ENCODE peak calls at places on chromosomes 7 and 10, in four cellular contexts. One of them, this sample, is unnamed.

GRCh38 chr10:68167271-68167670 is 58.0 kb downstream of the MYPN start:
- DNase-seq in GM13977: no peak
- DNase-seq in Peyer's patch: no peak
- DNase-seq in CD4-positive, alpha-beta T cell: no peak
- DNase-seq in this sample: no peak

GRCh38 chr7:47511698-47512370 is 70.1 kb downstream of the TNS3 start:
- DNase-seq in GM13977: no peak
- DNase-seq in CD4-positive, alpha-beta T cell: no peak
- DNase-seq in Peyer's patch: peak; percentile 41
- DNase-seq in this sample: no peak

GRCh38 chr10:93777092-93777491 is 19.4 kb downstream of the LGI1 start:
- DNase-seq in Peyer's patch: no peak
- DNase-seq in CD4-positive, alpha-beta T cell: no peak
- DNase-seq in GM13977: no peak
- DNase-seq in this sample: no peak

GRCh38 chr10:31484407-31485135 is 165.6 kb downstream of the ZEB1 start:
- DNase-seq in GM13977: no peak
- DNase-seq in CD4-positive, alpha-beta T cell: no peak
- DNase-seq in Peyer's patch: no peak
- DNase-seq in this sample: peak; percentile 13

GRCh38 chr10:110410329-110411046 is 87.2 kb upstream of the DUSP5 start:
- DNase-seq in GM13977: no peak
- DNase-seq in CD4-positive, alpha-beta T cell: no peak
- DNase-seq in Peyer's patch: peak; percentile 91
- DNase-seq in this sample: peak; percentile 98

GRCh38 chr7:6237002-6237401 is 35.4 kb downstream of the CYTH3 start:
- DNase-seq in CD4-positive, alpha-beta T cell: no peak
- DNase-seq in Peyer's patch: no peak
- DNase-seq in GM13977: no peak
- DNase-seq in this sample: no peak

GRCh38 chr7:135232720-135233119 is 918 bp upstream of the STRA8 start:
- DNase-seq in Peyer's patch: no peak
- DNase-seq in CD4-positive, alpha-beta T cell: no peak
- DNase-seq in GM13977: peak; percentile 3
- DNase-seq in this sample: no peak

GRCh38 chr7:128888756-128889095 is 21.8 kb downstream of the KCP start:
- DNase-seq in GM13977: no peak
- DNase-seq in Peyer's patch: no peak
- DNase-seq in CD4-positive, alpha-beta T cell: no peak
- DNase-seq in this sample: no peak

GRCh38 chr7:149489391-149490024 is 8.1 kb downstream of the ZNF746 start:
- DNase-seq in GM13977: no peak
- DNase-seq in Peyer's patch: no peak
- DNase-seq in CD4-positive, alpha-beta T cell: no peak
- DNase-seq in this sample: no peak

GRCh38 chr7:143882611-143883078 is 19.3 kb downstream of the TCAF1 start:
- DNase-seq in Peyer's patch: peak; percentile 61
- DNase-seq in CD4-positive, alpha-beta T cell: no peak
- DNase-seq in GM13977: peak; percentile 38
- DNase-seq in this sample: no peak

GRCh38 chr7:55527314-55527713 is 45.0 kb downstream of the VOPP1 start:
- DNase-seq in Peyer's patch: no peak
- DNase-seq in GM13977: no peak
- DNase-seq in CD4-positive, alpha-beta T cell: no peak
- DNase-seq in this sample: no peak

GRCh38 chr7:32164341-32164996 is 94.3 kb upstream of the PDE1C start:
- DNase-seq in CD4-positive, alpha-beta T cell: no peak
- DNase-seq in Peyer's patch: no peak
- DNase-seq in GM13977: peak; percentile 7
- DNase-seq in this sample: peak; percentile 26

GRCh38 chr10:79561257-79561656 is 1.1 kb upstream of the SFTPA2 start:
- DNase-seq in GM13977: no peak
- DNase-seq in CD4-positive, alpha-beta T cell: no peak
- DNase-seq in Peyer's patch: no peak
- DNase-seq in this sample: no peak

GRCh38 chr10:17199351-17199804 is 2.1 kb downstream of the TRDMT1 start:
- DNase-seq in GM13977: no peak
- DNase-seq in CD4-positive, alpha-beta T cell: no peak
- DNase-seq in Peyer's patch: no peak
- DNase-seq in this sample: peak; percentile 55

GRCh38 chr7:24406053-24406561 is 122.1 kb downstream of the NPY start:
- DNase-seq in Peyer's patch: no peak
- DNase-seq in GM13977: no peak
- DNase-seq in CD4-positive, alpha-beta T cell: no peak
- DNase-seq in this sample: no peak

DNA sequence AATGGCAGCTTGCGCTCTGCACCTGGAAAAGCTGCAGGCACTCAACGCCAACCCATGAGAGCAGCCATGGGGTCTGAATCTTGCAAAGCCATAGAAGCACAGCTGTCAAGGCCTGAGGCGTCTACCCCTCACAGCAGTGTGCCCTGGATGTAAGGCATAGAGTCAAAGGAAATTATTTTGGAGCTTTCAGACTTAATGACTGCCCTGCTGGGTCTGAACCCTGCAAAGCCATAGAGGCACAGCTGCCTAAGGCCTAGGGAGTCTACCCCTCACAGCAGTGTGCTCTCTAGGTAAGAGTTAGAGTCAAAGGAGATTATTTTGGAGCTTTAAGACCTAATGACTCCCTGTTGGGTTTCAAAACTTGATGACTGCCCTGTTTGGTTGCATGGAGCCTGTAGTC is 706.9 kb upstream of the VSTM2A start:
- DNase-seq in GM13977: no peak
- DNase-seq in Peyer's patch: no peak
- DNase-seq in CD4-positive, alpha-beta T cell: no peak
- DNase-seq in this sample: no peak
- TF ChIP-seq CTCF in GM13977: no peak
- TF ChIP-seq CTCF in Peyer's patch: no peak
- TF ChIP-seq CTCF in CD4-positive, alpha-beta T cell: no peak
- TF ChIP-seq CTCF in this sample: no peak

DNA sequence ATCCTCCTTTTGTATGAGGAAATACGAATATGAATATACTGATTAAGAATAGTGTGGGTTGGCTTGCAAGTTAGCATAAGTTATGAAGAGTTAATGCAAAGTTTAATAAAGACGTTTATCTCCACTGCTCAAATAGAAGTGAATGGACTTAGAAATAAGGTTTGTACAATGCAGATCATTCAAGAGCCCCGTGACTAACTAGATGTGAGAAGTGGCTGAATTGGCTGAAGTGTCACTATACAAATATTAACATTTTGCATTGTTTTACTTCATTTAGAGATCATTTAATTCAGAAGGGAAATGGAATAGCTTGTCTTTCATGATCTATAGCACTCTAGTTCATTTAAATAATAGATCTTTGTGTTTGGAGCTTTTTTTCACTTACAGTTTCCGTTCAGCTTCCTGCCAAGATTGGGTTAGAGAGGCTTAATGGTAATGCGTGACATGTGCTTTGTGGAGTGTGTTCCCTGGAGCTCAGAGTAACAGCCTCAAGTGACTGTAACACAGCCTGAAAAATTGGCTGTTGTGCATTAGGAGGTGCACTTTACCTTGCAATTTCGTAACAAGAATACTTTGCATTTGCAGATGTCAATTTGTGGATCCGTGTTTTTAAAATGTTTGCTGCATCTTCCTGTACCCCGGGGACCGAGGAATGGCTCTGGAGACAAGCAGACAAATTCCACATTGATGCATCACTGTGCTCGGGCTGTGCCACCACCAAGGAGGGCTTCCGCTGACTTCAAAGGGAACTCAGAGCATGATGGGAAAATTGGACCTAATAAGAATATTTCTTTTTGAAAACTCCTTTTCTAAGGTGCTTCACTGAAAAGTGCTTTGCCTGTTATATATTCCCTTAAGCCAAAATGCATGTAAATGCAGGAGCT is 170.3 kb downstream of the NRP1 start:
- DNase-seq in GM13977: no peak
- DNase-seq in CD4-positive, alpha-beta T cell: no peak
- DNase-seq in Peyer's patch: no peak
- DNase-seq in this sample: no peak
- TF ChIP-seq CTCF in GM13977: no peak
- TF ChIP-seq CTCF in CD4-positive, alpha-beta T cell: no peak
- TF ChIP-seq CTCF in Peyer's patch: no peak
- TF ChIP-seq CTCF in this sample: no peak

GRCh38 chr7:118918556-118918955 is 694.1 kb downstream of the ANKRD7 start:
- DNase-seq in Peyer's patch: no peak
- DNase-seq in CD4-positive, alpha-beta T cell: no peak
- DNase-seq in GM13977: no peak
- DNase-seq in this sample: no peak
- TF ChIP-seq CTCF in Peyer's patch: no peak
- TF ChIP-seq CTCF in CD4-positive, alpha-beta T cell: no peak
- TF ChIP-seq CTCF in GM13977: peak; percentile 18
- TF ChIP-seq CTCF in this sample: peak; percentile 16

GRCh38 chr7:2639994-2640830 is 8.4 kb downstream of the TTYH3 start:
- DNase-seq in CD4-positive, alpha-beta T cell: no peak
- DNase-seq in GM13977: no peak
- DNase-seq in Peyer's patch: no peak
- DNase-seq in this sample: no peak
- TF ChIP-seq CTCF in CD4-positive, alpha-beta T cell: no peak
- TF ChIP-seq CTCF in GM13977: no peak
- TF ChIP-seq CTCF in Peyer's patch: peak; percentile 16
- TF ChIP-seq CTCF in this sample: no peak

GRCh38 chr10:130257897-130258296 is 121.7 kb downstream of the GLRX3 start:
- DNase-seq in Peyer's patch: no peak
- DNase-seq in CD4-positive, alpha-beta T cell: no peak
- DNase-seq in GM13977: no peak
- DNase-seq in this sample: no peak

GRCh38 chr10:130251766-130252165 is 115.6 kb downstream of the GLRX3 start:
- DNase-seq in Peyer's patch: no peak
- DNase-seq in CD4-positive, alpha-beta T cell: no peak
- DNase-seq in GM13977: no peak
- DNase-seq in this sample: no peak

GRCh38 chr10:130254168-130255061 is 118.2 kb downstream of the GLRX3 start:
- DNase-seq in Peyer's patch: no peak
- DNase-seq in CD4-positive, alpha-beta T cell: no peak
- DNase-seq in GM13977: no peak
- DNase-seq in this sample: peak; percentile 18

GRCh38 chr10:130259380-130259779 is 123.2 kb downstream of the GLRX3 start:
- DNase-seq in Peyer's patch: no peak
- DNase-seq in GM13977: no peak
- DNase-seq in CD4-positive, alpha-beta T cell: no peak
- DNase-seq in this sample: no peak

GRCh38 chr10:130255777-130256176 is 119.6 kb downstream of the GLRX3 start:
- DNase-seq in CD4-positive, alpha-beta T cell: no peak
- DNase-seq in Peyer's patch: no peak
- DNase-seq in GM13977: no peak
- DNase-seq in this sample: no peak
- TF ChIP-seq CTCF in CD4-positive, alpha-beta T cell: no peak
- TF ChIP-seq CTCF in Peyer's patch: no peak
- TF ChIP-seq CTCF in GM13977: no peak
- TF ChIP-seq CTCF in this sample: no peak

DNA sequence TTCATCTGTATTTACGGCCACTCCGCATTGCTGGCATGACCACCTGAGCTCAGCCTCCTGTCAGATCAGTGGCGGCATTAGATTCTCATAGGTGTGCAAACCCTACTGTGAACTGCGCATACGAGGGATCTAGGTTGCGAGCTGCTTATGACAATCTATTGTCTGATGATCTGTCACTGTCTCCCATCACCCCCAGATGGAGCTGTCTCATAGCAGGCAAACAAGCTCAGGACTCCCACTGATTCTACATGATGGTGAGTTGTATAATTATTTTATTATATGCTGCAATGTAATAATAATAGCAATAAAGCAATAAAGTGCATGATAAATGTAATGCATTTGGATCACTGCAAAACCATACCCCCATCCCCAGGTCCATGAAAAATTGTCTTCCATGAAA is 1172.9 kb upstream of the AUTS2 start:
- DNase-seq in GM13977: no peak
- DNase-seq in Peyer's patch: peak; percentile 51
- DNase-seq in CD4-positive, alpha-beta T cell: no peak
- DNase-seq in this sample: no peak
- TF ChIP-seq CTCF in GM13977: no peak
- TF ChIP-seq CTCF in Peyer's patch: peak; percentile 64
- TF ChIP-seq CTCF in CD4-positive, alpha-beta T cell: no peak
- TF ChIP-seq CTCF in this sample: no peak

GRCh38 chr7:69676247-69676646 is 78.0 kb downstream of the AUTS2 start:
- DNase-seq in CD4-positive, alpha-beta T cell: no peak
- DNase-seq in GM13977: no peak
- DNase-seq in Peyer's patch: no peak
- DNase-seq in this sample: no peak

GRCh38 chr7:69678794-69679103 is 80.5 kb downstream of the AUTS2 start:
- DNase-seq in Peyer's patch: no peak
- DNase-seq in GM13977: no peak
- DNase-seq in CD4-positive, alpha-beta T cell: no peak
- DNase-seq in this sample: no peak

GRCh38 chr7:69674701-69675182 is 76.5 kb downstream of the AUTS2 start:
- DNase-seq in GM13977: no peak
- DNase-seq in CD4-positive, alpha-beta T cell: no peak
- DNase-seq in Peyer's patch: no peak
- DNase-seq in this sample: no peak

GRCh38 chr7:69677905-69678793 is 79.9 kb downstream of the AUTS2 start:
- DNase-seq in CD4-positive, alpha-beta T cell: no peak
- DNase-seq in Peyer's patch: no peak
- DNase-seq in GM13977: no peak
- DNase-seq in this sample: no peak

DNA sequence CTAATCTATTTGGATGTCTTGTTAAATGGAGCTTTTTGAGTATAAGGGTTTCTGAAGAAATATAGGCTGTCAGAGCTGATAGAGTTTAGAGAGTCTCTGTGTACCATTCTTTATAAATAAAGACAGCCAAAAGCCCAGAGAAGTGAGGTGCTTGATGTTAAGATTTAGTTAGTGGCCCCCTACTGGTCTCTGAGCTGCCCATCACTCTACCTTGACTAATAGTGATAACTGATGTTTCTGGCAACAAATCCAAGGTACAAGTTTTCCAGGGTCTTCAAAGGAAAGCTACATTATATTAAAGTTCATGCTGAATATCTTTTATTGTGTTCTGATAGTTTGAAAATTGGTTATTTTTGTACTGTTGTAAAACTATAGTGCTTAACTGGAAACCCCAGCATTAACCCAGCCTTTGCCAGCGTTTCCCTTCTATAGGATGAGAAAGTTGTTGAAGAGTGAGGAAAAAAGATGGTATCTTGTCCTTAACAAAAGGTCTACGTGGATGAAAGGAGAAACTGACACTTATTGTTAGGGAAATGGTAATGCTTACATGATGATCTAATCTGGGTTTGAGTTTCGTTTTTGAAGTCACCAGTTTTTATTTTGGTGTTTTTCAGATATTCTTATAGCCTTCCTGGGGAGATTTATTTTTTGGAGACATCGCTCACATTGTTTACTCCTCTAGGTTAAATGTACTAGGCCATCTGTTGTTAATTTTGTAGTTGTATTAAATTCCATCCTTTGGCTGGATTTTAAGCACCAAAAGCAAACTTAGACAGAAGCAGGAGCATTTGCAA is 79.0 kb downstream of the AUTS2 start:
- DNase-seq in Peyer's patch: no peak
- DNase-seq in CD4-positive, alpha-beta T cell: no peak
- DNase-seq in GM13977: no peak
- DNase-seq in this sample: no peak
- TF ChIP-seq CTCF in Peyer's patch: no peak
- TF ChIP-seq CTCF in CD4-positive, alpha-beta T cell: no peak
- TF ChIP-seq CTCF in GM13977: peak; percentile 54
- TF ChIP-seq CTCF in this sample: no peak

This sample was measured in HFFc6.